ENCODE peak calls at places on chromosomes 16 and 17, in four cellular contexts. W is hippocampal formation; L is choroid plexus epithelial cell; V is activated CD4-positive, CD25-positive, alpha-beta regulatory T cell treated with anti-CD3 and anti-CD28 coated beads, Interleukin-2, amount 50 U/mL, for 16 hours. O is an unnamed sample.

GRCh38 chr16:5490499-5490898 is 392.9 kb upstream of the EEF2KMT start:
- DNase-seq in W (peak), L (no peak), V (no peak), O (peak)

GRCh38 chr16:48947371-48947713 is 334.3 kb downstream of the CBLN1 start:
- DNase-seq in W (no peak), L (no peak), V (no peak), O (no peak)

GRCh38 chr17:18946536-18946935 is 5.4 kb upstream of the SLC5A10 start:
- DNase-seq in W (no peak), L (peak), V (no peak), O (no peak)

GRCh38 chr16:89722392-89723278 is 1.3 kb downstream of the ZNF276 start:
- DNase-seq in W (peak), L (peak), V (peak), O (peak)

GRCh38 chr17:61758430-61758829 is 104.9 kb downstream of the BRIP1 start:
- DNase-seq in W (no peak), L (no peak), V (no peak), O (no peak)

GRCh38 chr17:34638526-34639260 is 59.3 kb downstream of the TMEM132E start:
- DNase-seq in W (no peak), L (no peak), V (no peak), O (no peak)

GRCh38 chr16:68909099-68909733 is 65.9 kb downstream of the TANGO6 start:
- DNase-seq in W (no peak), L (peak), V (no peak), O (no peak)

GRCh38 chr16:2500937-2501750 is 12.6 kb upstream of the ATP6V0C start:
- DNase-seq in W (peak), L (peak), V (peak), O (peak)

GRCh38 chr16:46662123-46662522 is 26.9 kb downstream of the VPS35 start:
- DNase-seq in W (no peak), L (no peak), V (no peak), O (no peak)

GRCh38 chr17:17567114-17567513 is 24.4 kb downstream of the PEMT start:
- DNase-seq in W (no peak), L (no peak), V (no peak), O (no peak)

GRCh38 chr16:64627288-64627687 is 494.6 kb downstream of the CDH11 start:
- DNase-seq in W (no peak), L (peak), V (no peak), O (no peak)

GRCh38 chr17:44010966-44011647 is 3.7 kb downstream of the TMEM101 start:
- DNase-seq in W (no peak), L (peak), V (no peak), O (no peak)

GRCh38 chr16:8848939-8849391 is 19.8 kb downstream of the CARHSP1 start:
- DNase-seq in W (no peak), L (peak), V (no peak), O (no peak)

GRCh38 chr17:51059781-51060180 is 60.9 kb downstream of the SPAG9 start:
- DNase-seq in W (no peak), L (peak), V (no peak), O (no peak)

GRCh38 chr17:48541036-48541573 is 3.8 kb downstream of the HOXB2 start:
- DNase-seq in W (no peak), L (no peak), V (no peak), O (no peak)

GRCh38 chr17:27977751-27978688 is 64.5 kb upstream of the NLK start:
- DNase-seq in W (no peak), L (no peak), V (no peak), O (no peak)

GRCh38 chr17:38617967-38618760 is 12.4 kb upstream of the SRCIN1 start:
- DNase-seq in W (no peak), L (no peak), V (no peak), O (no peak)

GRCh38 chr16:9706217-9706616 is 476.0 kb downstream of the GRIN2A start:
- DNase-seq in W (no peak), L (peak), V (no peak), O (peak)

O was measured in SW480.